ENCODE peak calls at places on chromosomes 2 and 18, in six cellular contexts. W, R, T, N, X and Z are unnamed samples.

GRCh38 chr2:53724511-53724910 is 43.1 kb upstream of the CHAC2 start:
- DNase-seq in W (no peak), R (no peak), T (no peak), N (peak; percentile 36), X (no peak), Z (no peak)

GRCh38 chr2:233419626-233420431 is 65.5 kb downstream of the DGKD start:
- DNase-seq in W (peak; percentile 24), R (no peak), T (peak; percentile 62), N (no peak), X (no peak), Z (no peak)

GRCh38 chr2:99880148-99880983 is 262.0 kb downstream of the AFF3 start:
- DNase-seq in W (no peak), R (peak; percentile 55), T (no peak), N (no peak), X (peak; percentile 57), Z (no peak)

GRCh38 chr18:11412790-11413189 is 196.6 kb upstream of the SLC35G4 start:
- DNase-seq in W (no peak), R (no peak), T (no peak), N (peak; percentile 42), X (no peak), Z (no peak)

GRCh38 chr2:27143285-27143684 is 4.1 kb upstream of the PRR30 start:
- DNase-seq in W (no peak), R (no peak), T (no peak), N (no peak), X (no peak), Z (no peak)

GRCh38 chr2:187915810-187916209 is 361.6 kb upstream of the TFPI start:
- DNase-seq in W (no peak), R (no peak), T (no peak), N (no peak), X (no peak), Z (no peak)

GRCh38 chr2:101252408-101253012 is at the start of gene CNOT11:
- DNase-seq in W (peak; percentile 98), R (peak; percentile 92), T (peak; percentile 99), N (peak; percentile 97), X (peak; percentile 90), Z (peak; percentile 98)

GRCh38 chr2:140023291-140023690 is 1243.1 kb upstream of the NXPH2 start:
- DNase-seq in W (no peak), R (no peak), T (no peak), N (no peak), X (no peak), Z (no peak)